ENCODE peak calls at places on chromosome 1, in six cellular contexts. One of them, this sample, is unnamed.

GRCh38 chr1:41751804-41752513 is 166.8 kb downstream of the HIVEP3 start:
- DNase-seq in HCT116: no peak
- DNase-seq in H1: no peak
- DNase-seq in GM23338: no peak
- DNase-seq in K562: no peak
- DNase-seq in HepG2: no peak
- DNase-seq in this sample: no peak

GRCh38 chr1:230231739-230232075 is 164.7 kb downstream of the GALNT2 start:
- DNase-seq in HCT116: no peak
- DNase-seq in HepG2: no peak
- DNase-seq in H1: no peak
- DNase-seq in GM23338: peak; percentile 38
- DNase-seq in K562: no peak
- DNase-seq in this sample: peak; percentile 75

GRCh38 chr1:245520611-245521010 is 365.8 kb downstream of the KIF26B start:
- DNase-seq in GM23338: no peak
- DNase-seq in H1: no peak
- DNase-seq in HCT116: no peak
- DNase-seq in K562: no peak
- DNase-seq in HepG2: no peak
- DNase-seq in this sample: no peak

GRCh38 chr1:108141604-108142003 is 58.5 kb downstream of the SLC25A24 start:
- DNase-seq in H1: no peak
- DNase-seq in HepG2: no peak
- DNase-seq in HCT116: no peak
- DNase-seq in GM23338: no peak
- DNase-seq in K562: no peak
- DNase-seq in this sample: no peak

GRCh38 chr1:21269461-21270085 is 20.7 kb downstream of the ECE1 start:
- DNase-seq in HCT116: no peak
- DNase-seq in GM23338: no peak
- DNase-seq in HepG2: peak; percentile 90
- DNase-seq in H1: no peak
- DNase-seq in K562: peak; percentile 38
- DNase-seq in this sample: no peak

GRCh38 chr1:99674665-99675064 is 28.8 kb downstream of the PALMD start:
- DNase-seq in GM23338: no peak
- DNase-seq in HepG2: no peak
- DNase-seq in K562: no peak
- DNase-seq in H1: no peak
- DNase-seq in HCT116: no peak
- DNase-seq in this sample: no peak

GRCh38 chr1:41465741-41466140 is 18.7 kb downstream of the EDN2 start:
- DNase-seq in GM23338: no peak
- DNase-seq in HCT116: no peak
- DNase-seq in H1: no peak
- DNase-seq in HepG2: no peak
- DNase-seq in K562: no peak
- DNase-seq in this sample: no peak

GRCh38 chr1:172885976-172886375 is 164.8 kb downstream of the TNFSF18 start:
- DNase-seq in GM23338: no peak
- DNase-seq in HepG2: no peak
- DNase-seq in HCT116: peak; percentile 91
- DNase-seq in H1: no peak
- DNase-seq in K562: no peak
- DNase-seq in this sample: no peak

GRCh38 chr1:88655685-88656299 is 28.3 kb upstream of the PKN2 start:
- DNase-seq in GM23338: peak; percentile 53
- DNase-seq in HepG2: peak; percentile 10
- DNase-seq in HCT116: peak; percentile 19
- DNase-seq in K562: peak; percentile 17
- DNase-seq in H1: no peak
- DNase-seq in this sample: no peak

GRCh38 chr1:46983416-46983815 is 40.1 kb upstream of the CYP4X1 start:
- DNase-seq in H1: no peak
- DNase-seq in K562: no peak
- DNase-seq in HepG2: no peak
- DNase-seq in GM23338: peak; percentile 50
- DNase-seq in HCT116: no peak
- DNase-seq in this sample: no peak

GRCh38 chr1:23801876-23802275 is 1.3 kb upstream of the GALE start:
- DNase-seq in GM23338: peak; percentile 28
- DNase-seq in H1: no peak
- DNase-seq in K562: no peak
- DNase-seq in HCT116: no peak
- DNase-seq in HepG2: no peak
- DNase-seq in this sample: no peak

GRCh38 chr1:157704878-157705277 is 4.3 kb upstream of the FCRL3 start:
- DNase-seq in GM23338: no peak
- DNase-seq in H1: no peak
- DNase-seq in HepG2: no peak
- DNase-seq in HCT116: no peak
- DNase-seq in K562: no peak
- DNase-seq in this sample: no peak

GRCh38 chr1:212608956-212609700 is 567 bp downstream of the ATF3 start:
- DNase-seq in H1: no peak
- DNase-seq in HCT116: no peak
- DNase-seq in K562: peak; percentile 67
- DNase-seq in GM23338: peak; percentile 80
- DNase-seq in HepG2: peak; percentile 36
- DNase-seq in this sample: no peak

DNA sequence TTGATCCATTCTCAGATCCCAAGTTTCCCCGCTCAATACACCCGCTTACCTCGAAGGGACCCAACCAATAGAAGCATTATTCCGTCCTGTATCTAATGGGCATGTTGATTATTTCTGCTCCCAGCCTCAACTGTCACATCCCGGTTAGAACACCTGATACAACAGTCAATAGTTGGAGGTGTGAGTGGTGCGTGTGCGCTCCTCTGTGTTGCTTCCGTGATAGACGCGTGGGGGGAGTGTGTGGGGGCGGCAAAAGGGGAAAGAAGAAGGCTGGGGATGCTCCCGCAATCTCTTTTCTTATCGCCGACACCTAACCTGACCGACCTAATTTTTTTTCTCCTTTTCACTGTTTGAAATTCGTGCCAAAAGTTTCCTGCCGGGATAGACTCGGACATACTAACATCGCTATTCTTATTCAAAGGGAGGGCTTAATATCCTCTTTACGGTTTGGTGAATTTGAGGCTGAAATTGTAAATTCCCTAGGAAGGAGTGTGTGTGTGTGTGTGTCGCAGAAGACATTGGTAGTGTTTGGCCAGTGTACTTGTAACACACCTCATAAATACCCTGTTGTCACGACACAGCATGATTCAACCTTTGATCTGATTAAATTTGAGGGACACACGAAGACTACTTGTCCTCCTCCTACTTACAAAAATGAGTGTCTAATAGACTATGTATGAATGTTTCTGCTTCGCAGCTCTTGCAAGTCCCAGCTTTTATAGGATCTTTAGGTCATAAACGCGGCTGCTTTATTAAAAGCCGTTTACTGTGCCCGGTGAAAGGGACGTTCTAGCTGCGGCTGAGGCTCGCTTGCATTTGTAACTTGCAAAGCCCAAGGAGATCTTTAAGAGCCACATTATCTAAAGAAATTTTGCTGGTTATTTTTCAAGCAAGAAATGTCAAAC is 1.5 kb upstream of the PROX1 start:
- DNase-seq in HepG2: no peak
- DNase-seq in HCT116: no peak
- DNase-seq in K562: no peak
- DNase-seq in GM23338: peak; percentile 37
- DNase-seq in H1: no peak
- DNase-seq in this sample: no peak
- TF ChIP-seq EZH2 in HepG2: no peak
- TF ChIP-seq EZH2 in HCT116: no peak
- TF ChIP-seq EZH2 in K562: no peak
- TF ChIP-seq EZH2 in GM23338: peak; percentile 63
- TF ChIP-seq EZH2 in H1: no peak
- TF ChIP-seq EZH2 in this sample: no peak

GRCh38 chr1:153519242-153519641 is 16.5 kb downstream of the S100A6 start:
- DNase-seq in H1: no peak
- DNase-seq in GM23338: no peak
- DNase-seq in HCT116: no peak
- DNase-seq in K562: no peak
- DNase-seq in HepG2: no peak
- DNase-seq in this sample: no peak

GRCh38 chr1:153518562-153518961 is 17.2 kb downstream of the S100A6 start:
- DNase-seq in HepG2: no peak
- DNase-seq in GM23338: no peak
- DNase-seq in HCT116: no peak
- DNase-seq in H1: no peak
- DNase-seq in K562: no peak
- DNase-seq in this sample: no peak

GRCh38 chr1:153513666-153514065 is 22.1 kb downstream of the S100A6 start:
- DNase-seq in GM23338: no peak
- DNase-seq in HCT116: no peak
- DNase-seq in K562: no peak
- DNase-seq in H1: no peak
- DNase-seq in HepG2: no peak
- DNase-seq in this sample: no peak

GRCh38 chr1:153513023-153513422 is 22.8 kb downstream of the S100A6 start:
- DNase-seq in H1: no peak
- DNase-seq in K562: no peak
- DNase-seq in GM23338: no peak
- DNase-seq in HCT116: no peak
- DNase-seq in HepG2: no peak
- DNase-seq in this sample: no peak

GRCh38 chr1:153515504-153516394 is 20.0 kb downstream of the S100A6 start:
- DNase-seq in HepG2: no peak
- DNase-seq in H1: no peak
- DNase-seq in GM23338: no peak
- DNase-seq in K562: peak; percentile 49
- DNase-seq in HCT116: no peak
- DNase-seq in this sample: no peak
- TF ChIP-seq POLR2AphosphoS5 in HepG2: no peak
- TF ChIP-seq POLR2AphosphoS5 in H1: no peak
- TF ChIP-seq POLR2AphosphoS5 in GM23338: no peak
- TF ChIP-seq POLR2AphosphoS5 in K562: no peak
- TF ChIP-seq POLR2AphosphoS5 in HCT116: peak; percentile 91
- TF ChIP-seq POLR2AphosphoS5 in this sample: no peak

GRCh38 chr1:166977951-166978350 is 2.6 kb upstream of the ILDR2 start:
- DNase-seq in HepG2: no peak
- DNase-seq in H1: no peak
- DNase-seq in GM23338: no peak
- DNase-seq in K562: no peak
- DNase-seq in HCT116: no peak
- DNase-seq in this sample: no peak

GRCh38 chr1:166972193-166972592 is 3.1 kb downstream of the ILDR2 start:
- DNase-seq in HCT116: no peak
- DNase-seq in K562: no peak
- DNase-seq in H1: no peak
- DNase-seq in GM23338: no peak
- DNase-seq in HepG2: no peak
- DNase-seq in this sample: no peak

GRCh38 chr1:166972827-166973226 is 2.5 kb downstream of the ILDR2 start:
- DNase-seq in GM23338: no peak
- DNase-seq in H1: no peak
- DNase-seq in HCT116: no peak
- DNase-seq in HepG2: no peak
- DNase-seq in K562: no peak
- DNase-seq in this sample: no peak

GRCh38 chr1:166975361-166976129 is at the start of gene ILDR2:
- DNase-seq in K562: peak; percentile 78
- DNase-seq in H1: peak; percentile 25
- DNase-seq in GM23338: peak; percentile 81
- DNase-seq in HCT116: peak; percentile 8
- DNase-seq in HepG2: no peak
- DNase-seq in this sample: no peak

GRCh38 chr1:166974647-166975345 is 544 bp downstream of the ILDR2 start:
- DNase-seq in GM23338: no peak
- DNase-seq in HCT116: no peak
- DNase-seq in K562: no peak
- DNase-seq in HepG2: no peak
- DNase-seq in H1: no peak
- DNase-seq in this sample: no peak
- TF ChIP-seq EZH2 in GM23338: peak; percentile 80
- TF ChIP-seq EZH2 in HCT116: no peak
- TF ChIP-seq EZH2 in K562: no peak
- TF ChIP-seq EZH2 in HepG2: no peak
- TF ChIP-seq EZH2 in H1: peak; percentile 47
- TF ChIP-seq EZH2 in this sample: no peak

DNA sequence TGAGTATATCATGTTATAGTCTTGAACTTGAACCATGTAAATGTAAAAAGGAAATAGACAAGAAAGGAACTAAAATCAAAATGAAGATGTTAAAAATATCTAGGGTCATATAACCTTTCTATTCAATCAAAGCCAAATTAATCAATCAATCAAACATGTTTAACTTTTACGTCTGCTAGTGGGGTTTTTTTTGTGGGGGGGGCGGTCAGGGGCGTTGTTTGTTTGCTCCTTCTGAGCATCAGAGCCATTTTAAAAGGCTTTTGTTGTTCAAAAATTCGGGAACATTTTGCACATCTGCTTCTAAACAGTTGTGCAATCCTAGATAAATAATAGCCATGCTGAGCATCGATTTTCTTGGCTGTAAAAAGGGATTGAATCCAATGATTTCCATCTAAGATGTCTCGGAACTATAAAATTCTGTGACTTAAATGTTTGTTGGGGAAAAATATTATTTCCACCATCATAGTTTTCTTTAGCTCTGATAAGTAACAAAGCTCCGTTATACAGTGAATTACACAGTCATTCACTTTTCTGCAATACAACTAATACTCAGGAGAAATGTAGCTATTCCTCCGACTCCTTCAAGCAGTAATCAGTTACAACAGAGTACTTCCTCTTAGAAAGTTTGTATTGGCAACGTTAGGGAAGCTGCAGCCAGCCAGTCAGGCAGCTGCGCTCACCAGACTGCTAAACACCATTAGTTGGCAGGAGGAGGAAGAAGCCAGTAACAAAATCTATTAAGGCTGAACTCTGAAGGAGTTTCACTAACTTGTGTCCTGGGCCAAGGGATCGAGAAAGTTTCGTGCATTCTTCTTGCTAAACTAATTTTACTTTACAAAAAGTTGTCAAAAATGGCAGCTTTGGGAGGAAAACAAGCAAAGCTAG is 2.1 kb downstream of the SPATA6 start:
- DNase-seq in HCT116: no peak
- DNase-seq in HepG2: no peak
- DNase-seq in GM23338: no peak
- DNase-seq in K562: no peak
- DNase-seq in H1: no peak
- DNase-seq in this sample: no peak
- TF ChIP-seq POLR2AphosphoS5 in HCT116: no peak
- TF ChIP-seq POLR2AphosphoS5 in HepG2: no peak
- TF ChIP-seq POLR2AphosphoS5 in GM23338: no peak
- TF ChIP-seq POLR2AphosphoS5 in K562: no peak
- TF ChIP-seq POLR2AphosphoS5 in H1: no peak
- TF ChIP-seq POLR2AphosphoS5 in this sample: no peak

This sample was measured in SK-N-MC.